ENCODE peak calls at places on chromosomes 4 and X, in eight cellular contexts. T is Right ventricle myocardium superior; D is NCI-H2029; R is GM12891; Q is stimulated activated effector memory CD8-positive, alpha-beta T cell treated with anti-CD3 and anti-CD28 coated beads, Interleukin-12 subunit alpha, Interleukin-12 subunit beta, amount 100 ng/mL, for 72 hours; N is endothelial cell; G is posterior cingulate gyrus; F is epithelial cell of esophagus. J is an unnamed sample.

GRCh38 chr4:105191621-105192210 is 45.0 kb downstream of the TET2 start:
- DNase-seq in T (no peak), D (no peak), R (no peak), Q (no peak), N (no peak), G (no peak), F (peak; percentile 67), J (no peak)

GRCh38 chr4:8910100-8910821 is 38.6 kb upstream of the HMX1 start:
- DNase-seq in T (peak; percentile 31), D (no peak), R (peak; percentile 6), Q (no peak), N (peak; percentile 3), G (peak; percentile 58), F (no peak), J (no peak)

GRCh38 chr4:158129649-158130048 is 43.2 kb downstream of the GASK1B start:
- DNase-seq in T (no peak), D (no peak), R (no peak), Q (no peak), N (no peak), G (no peak), F (peak; percentile 5), J (no peak)

GRCh38 chr4:113616443-113616842 is 145.1 kb downstream of the CAMK2D start:
- DNase-seq in T (no peak), D (no peak), R (no peak), Q (no peak), N (no peak), G (no peak), F (no peak), J (no peak)

GRCh38 chrX:43958529-43958928 is 14.7 kb downstream of the NDP start:
- DNase-seq in T (no peak), D (peak; percentile 18), R (no peak), Q (peak; percentile 1), N (peak; percentile 27), G (no peak), F (peak; percentile 79), J (peak; percentile 79)

GRCh38 chr4:114349543-114350175 is 248.9 kb upstream of the UGT8 start:
- DNase-seq in T (no peak), D (no peak), R (no peak), Q (no peak), N (no peak), G (no peak), F (peak; percentile 83), J (no peak)

GRCh38 chr4:101227715-101228114 is 119.6 kb downstream of the PPP3CA start:
- DNase-seq in T (no peak), D (no peak), R (no peak), Q (no peak), N (no peak), G (no peak), F (no peak), J (no peak)

GRCh38 chr4:15042529-15043167 is 40.4 kb downstream of the CPEB2 start:
- DNase-seq in T (no peak), D (no peak), R (no peak), Q (no peak), N (no peak), G (no peak), F (peak; percentile 32), J (no peak)

GRCh38 chr4:110049951-110050925 is 137.6 kb downstream of the EGF start:
- DNase-seq in T (no peak), D (no peak), R (no peak), Q (no peak), N (peak; percentile 43), G (no peak), F (peak; percentile 54), J (peak; percentile 27)

GRCh38 chrX:103098488-103098887 is 5.5 kb upstream of the NXF3 start:
- DNase-seq in T (no peak), D (no peak), R (no peak), Q (no peak), N (no peak), G (no peak), F (no peak), J (no peak)

GRCh38 chrX:10085223-10085622 is 71.6 kb upstream of the CLCN4 start:
- DNase-seq in T (no peak), D (no peak), R (no peak), Q (no peak), N (no peak), G (no peak), F (no peak), J (no peak)

GRCh38 chr4:3836802-3837601 is 70.8 kb downstream of the ADRA2C start:
- DNase-seq in T (peak; percentile 25), D (no peak), R (no peak), Q (no peak), N (no peak), G (no peak), F (no peak), J (no peak)

GRCh38 chr4:152500798-152501434 is 35.0 kb downstream of the FBXW7 start:
- DNase-seq in T (no peak), D (peak; percentile 47), R (no peak), Q (peak; percentile 46), N (peak; percentile 68), G (no peak), F (peak; percentile 95), J (peak; percentile 81)

GRCh38 chr4:146640459-146641061 is 1.9 kb downstream of the POU4F2 start:
- DNase-seq in T (no peak), D (no peak), R (no peak), Q (no peak), N (no peak), G (no peak), F (no peak), J (no peak)

GRCh38 chr4:152193059-152193458 is 342.8 kb downstream of the FBXW7 start:
- DNase-seq in T (no peak), D (no peak), R (no peak), Q (no peak), N (no peak), G (no peak), F (no peak), J (no peak)

GRCh38 chr4:7661066-7661748 is 226.5 kb upstream of the PSAPL1 start:
- DNase-seq in T (no peak), D (no peak), R (no peak), Q (no peak), N (no peak), G (peak; percentile 47), F (no peak), J (no peak)

GRCh38 chrX:57286507-57287251 is at the start of gene FAAH2:
- DNase-seq in T (no peak), D (peak; percentile 90), R (peak; percentile 8), Q (peak; percentile 2), N (peak; percentile 12), G (peak; percentile 54), F (peak; percentile 95), J (no peak)

GRCh38 chr4:118398226-118399090 is 45.7 kb upstream of the PRSS12 start:
- DNase-seq in T (no peak), D (no peak), R (peak; percentile 9), Q (no peak), N (no peak), G (no peak), F (no peak), J (peak; percentile 69)

GRCh38 chr4:2981256-2981804 is 18.0 kb downstream of the GRK4 start:
- DNase-seq in T (no peak), D (no peak), R (no peak), Q (no peak), N (no peak), G (no peak), F (no peak), J (no peak)

GRCh38 chr4:26368685-26369084 is 47.9 kb downstream of the RBPJ start:
- DNase-seq in T (no peak), D (no peak), R (no peak), Q (no peak), N (no peak), G (no peak), F (no peak), J (peak; percentile 43)

GRCh38 chr4:131499139-131499873 is 1649.8 kb upstream of the PCDH10 start:
- DNase-seq in T (no peak), D (peak; percentile 27), R (no peak), Q (no peak), N (no peak), G (peak; percentile 54), F (peak; percentile 67), J (peak; percentile 69)

GRCh38 chr4:54941994-54942552 is 183.3 kb downstream of the KDR start:
- DNase-seq in T (no peak), D (peak; percentile 11), R (no peak), Q (no peak), N (peak; percentile 64), G (no peak), F (no peak), J (peak; percentile 38)

GRCh38 chrX:14027511-14028019 is 2.1 kb downstream of the GEMIN8 start:
- DNase-seq in T (no peak), D (no peak), R (no peak), Q (no peak), N (no peak), G (no peak), F (peak; percentile 87), J (no peak)

GRCh38 chr4:113673450-113673849 is 88.1 kb downstream of the CAMK2D start:
- DNase-seq in T (no peak), D (no peak), R (no peak), Q (no peak), N (no peak), G (no peak), F (peak; percentile 85), J (peak; percentile 70)

GRCh38 chr4:7939377-7940108 is at the start of gene AFAP1:
- DNase-seq in T (peak; percentile 93), D (peak; percentile 73), R (peak; percentile 97), Q (peak; percentile 89), N (peak; percentile 94), G (peak; percentile 94), F (peak; percentile 91), J (peak; percentile 90)

GRCh38 chr4:172357006-172357405 is 543.8 kb downstream of the GALNTL6 start:
- DNase-seq in T (no peak), D (no peak), R (no peak), Q (no peak), N (no peak), G (no peak), F (no peak), J (no peak)

GRCh38 chr4:179751669-179752068 is 2309.4 kb upstream of the AGA start:
- DNase-seq in T (no peak), D (no peak), R (no peak), Q (no peak), N (no peak), G (no peak), F (peak; percentile 82), J (peak; percentile 90)

GRCh38 chrX:111504941-111505340 is 6.5 kb upstream of the SERTM2 start:
- DNase-seq in T (no peak), D (no peak), R (no peak), Q (no peak), N (no peak), G (no peak), F (no peak), J (no peak)

GRCh38 chr4:159232465-159233106 is 129.7 kb downstream of the RAPGEF2 start:
- DNase-seq in T (no peak), D (no peak), R (no peak), Q (no peak), N (no peak), G (no peak), F (no peak), J (no peak)

GRCh38 chr4:82899339-82899738 is 1.2 kb upstream of the THAP9 start:
- DNase-seq in T (no peak), D (no peak), R (no peak), Q (no peak), N (no peak), G (no peak), F (peak; percentile 9), J (peak; percentile 31)

GRCh38 chr4:87481342-87481741 is 47.8 kb downstream of the SPARCL1 start:
- DNase-seq in T (no peak), D (no peak), R (no peak), Q (no peak), N (no peak), G (no peak), F (no peak), J (no peak)

GRCh38 chr4:95761441-95761840 is 78.5 kb upstream of the PDHA2 start:
- DNase-seq in T (no peak), D (no peak), R (no peak), Q (no peak), N (no peak), G (no peak), F (peak; percentile 91), J (peak; percentile 8)

GRCh38 chrX:109902665-109903064 is 100.2 kb upstream of the TMEM164 start:
- DNase-seq in T (no peak), D (no peak), R (no peak), Q (no peak), N (no peak), G (no peak), F (no peak), J (no peak)

GRCh38 chr4:39044947-39045734 is 12.9 kb upstream of the TMEM156 start:
- DNase-seq in T (peak; percentile 54), D (no peak), R (no peak), Q (no peak), N (peak; percentile 55), G (peak; percentile 69), F (no peak), J (peak; percentile 38)